ENCODE peak calls at places on chromosome 20, in seven cellular contexts. N, L, D, S, J, P and B are unnamed samples.

GRCh38 chr20:62357681-62358080 is 9.4 kb downstream of the LAMA5 start:
- DNase-seq in N (no peak), L (no peak), D (peak), S (no peak), J (no peak), P (no peak), B (no peak)

GRCh38 chr20:49398401-49399144 is 83.9 kb downstream of the KCNB1 start:
- DNase-seq in N (no peak), L (no peak), D (no peak), S (no peak), J (no peak), P (no peak), B (no peak)

GRCh38 chr20:22729180-22729579 is 144.8 kb upstream of the FOXA2 start:
- DNase-seq in N (no peak), L (no peak), D (no peak), S (no peak), J (no peak), P (no peak), B (no peak)

GRCh38 chr20:46897471-46897870 is 2.8 kb downstream of the EYA2 start:
- DNase-seq in N (no peak), L (no peak), D (no peak), S (no peak), J (no peak), P (no peak), B (no peak)

GRCh38 chr20:63651942-63652191 is 1.4 kb downstream of the STMN3 start:
- DNase-seq in N (no peak), L (no peak), D (no peak), S (no peak), J (no peak), P (no peak), B (no peak)

GRCh38 chr20:62587757-62588402 is 54.4 kb upstream of the SLCO4A1 start:
- DNase-seq in N (peak), L (no peak), D (no peak), S (no peak), J (no peak), P (no peak), B (peak)

GRCh38 chr20:46028110-46028509 is 905 bp upstream of the SLC12A5 start:
- DNase-seq in N (no peak), L (no peak), D (no peak), S (no peak), J (no peak), P (no peak), B (no peak)

GRCh38 chr20:49507741-49508434 is 25.4 kb upstream of the KCNB1 start:
- DNase-seq in N (no peak), L (no peak), D (no peak), S (no peak), J (no peak), P (no peak), B (no peak)

GRCh38 chr20:44561876-44562275 is 20.5 kb upstream of the PKIG start:
- DNase-seq in N (no peak), L (no peak), D (no peak), S (no peak), J (no peak), P (no peak), B (no peak)

GRCh38 chr20:36493801-36494114 is 47.6 kb upstream of the MYL9 start:
- DNase-seq in N (peak), L (peak), D (no peak), S (no peak), J (peak), P (peak), B (no peak)

GRCh38 chr20:46807998-46808397 is 86.6 kb upstream of the EYA2 start:
- DNase-seq in N (no peak), L (no peak), D (no peak), S (no peak), J (no peak), P (no peak), B (no peak)

GRCh38 chr20:40933758-40934157 is 94.9 kb upstream of the TOP1 start:
- DNase-seq in N (no peak), L (no peak), D (no peak), S (no peak), J (no peak), P (no peak), B (no peak)

GRCh38 chr20:40942015-40942414 is 86.6 kb upstream of the TOP1 start:
- DNase-seq in N (no peak), L (no peak), D (no peak), S (no peak), J (no peak), P (no peak), B (no peak)

GRCh38 chr20:40941023-40941655 is 87.5 kb upstream of the TOP1 start:
- DNase-seq in N (no peak), L (no peak), D (no peak), S (no peak), J (no peak), P (no peak), B (no peak)

GRCh38 chr20:40939667-40940066 is 89.0 kb upstream of the TOP1 start:
- DNase-seq in N (no peak), L (no peak), D (no peak), S (no peak), J (no peak), P (no peak), B (no peak)

GRCh38 chr20:40938020-40938419 is 90.6 kb upstream of the TOP1 start:
- DNase-seq in N (no peak), L (no peak), D (no peak), S (no peak), J (no peak), P (no peak), B (no peak)
- TF ChIP-seq CTCF in N (no peak), L (no peak), D (peak), S (no peak), J (no peak), P (no peak), B (no peak)

GRCh38 chr20:884983-885952 is 30.9 kb downstream of the ANGPT4 start:
- DNase-seq in N (peak), L (no peak), D (peak), S (no peak), J (peak), P (peak), B (peak)
- TF ChIP-seq CTCF in N (peak), L (no peak), D (no peak), S (no peak), J (peak), P (peak), B (no peak)

GRCh38 chr20:61253264-61253639 is 1.2 kb downstream of the CDH4 start:
- DNase-seq in N (peak), L (no peak), D (peak), S (no peak), J (no peak), P (no peak), B (peak)
- TF ChIP-seq CTCF in N (peak), L (peak), D (peak), S (peak), J (peak), P (no peak), B (peak)

GRCh38 chr20:7936735-7937078 is 3.6 kb downstream of the HAO1 start:
- DNase-seq in N (no peak), L (no peak), D (no peak), S (no peak), J (no peak), P (no peak), B (no peak)
- TF ChIP-seq CTCF in N (no peak), L (no peak), D (no peak), S (no peak), J (no peak), P (no peak), B (no peak)

DNA sequence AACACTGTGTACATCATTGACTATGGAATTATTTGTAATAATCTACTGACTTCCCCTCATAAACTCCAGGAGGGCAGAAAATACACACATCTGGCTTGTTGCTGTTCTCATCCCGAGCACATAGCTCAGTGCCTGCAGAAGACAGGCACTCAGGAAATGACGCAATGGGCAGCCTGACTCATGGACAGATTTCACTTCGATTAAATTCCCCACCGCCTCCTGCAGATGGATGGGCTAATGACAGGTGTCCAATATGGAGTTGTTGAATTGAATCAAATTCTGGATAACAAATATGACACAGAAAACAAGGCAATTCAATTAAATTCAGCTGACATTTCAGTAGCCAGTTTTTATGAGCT is 9.1 kb downstream of the ANKRD60 start:
- DNase-seq in N (peak), L (no peak), D (peak), S (peak), J (no peak), P (no peak), B (no peak)
- TF ChIP-seq CTCF in N (no peak), L (no peak), D (no peak), S (no peak), J (no peak), P (no peak), B (no peak)

DNA sequence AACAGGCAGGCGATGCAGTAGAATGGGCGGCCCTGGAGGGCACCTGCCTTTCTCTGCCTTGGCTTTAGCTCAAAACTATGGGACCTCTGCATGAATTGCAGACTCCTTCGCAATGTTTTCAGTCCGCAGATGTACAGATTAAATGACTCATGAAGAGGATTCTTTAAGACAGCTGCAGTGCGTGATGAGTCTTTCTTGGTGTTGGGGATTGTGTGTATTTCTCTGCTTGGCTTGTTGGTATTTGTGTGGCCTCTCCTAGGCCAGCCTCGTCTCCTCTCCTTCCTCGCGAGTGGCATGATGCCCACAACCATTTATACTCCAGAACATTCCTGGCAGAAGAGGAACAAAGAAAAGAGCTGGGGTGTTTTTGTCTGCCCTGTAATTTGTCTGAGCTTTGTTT is 110.6 kb downstream of the SYNDIG1 start:
- DNase-seq in N (no peak), L (no peak), D (no peak), S (no peak), J (no peak), P (no peak), B (no peak)
- TF ChIP-seq CTCF in N (no peak), L (no peak), D (no peak), S (no peak), J (no peak), P (no peak), B (no peak)